ENCODE peak calls at places on chromosomes 4 and X, in four cellular contexts. One of them, this sample, is unnamed.

GRCh38 chr4:108861339-108861738 is 98.5 kb upstream of the ETNPPL start:
- DNase-seq in K562: peak
- DNase-seq in GM12878: no peak
- DNase-seq in HepG2: no peak
- DNase-seq in this sample: no peak

GRCh38 chr4:118942465-118942864 is 53.8 kb downstream of the SYNPO2 start:
- DNase-seq in K562: no peak
- DNase-seq in GM12878: no peak
- DNase-seq in HepG2: no peak
- DNase-seq in this sample: no peak

GRCh38 chr4:123190176-123190575 is 206.4 kb upstream of the SPRY1 start:
- DNase-seq in K562: no peak
- DNase-seq in GM12878: no peak
- DNase-seq in HepG2: no peak
- DNase-seq in this sample: no peak

GRCh38 chr4:59973496-59973895 is 1226.6 kb upstream of the ADGRL3 start:
- DNase-seq in K562: no peak
- DNase-seq in GM12878: no peak
- DNase-seq in HepG2: no peak
- DNase-seq in this sample: no peak

GRCh38 chrX:12997898-12998687 is 23.2 kb downstream of the TMSB4X start:
- DNase-seq in K562: no peak
- DNase-seq in GM12878: no peak
- DNase-seq in HepG2: no peak
- DNase-seq in this sample: no peak

GRCh38 chr4:86441175-86441960 is 81.5 kb upstream of the MAPK10 start:
- DNase-seq in K562: no peak
- DNase-seq in GM12878: peak
- DNase-seq in HepG2: no peak
- DNase-seq in this sample: peak

GRCh38 chrX:10797493-10797892 is 177.1 kb upstream of the MID1 start:
- DNase-seq in K562: no peak
- DNase-seq in GM12878: no peak
- DNase-seq in HepG2: no peak
- DNase-seq in this sample: peak

GRCh38 chrX:49166914-49167739 is 4.6 kb downstream of the MAGIX start:
- DNase-seq in K562: peak
- DNase-seq in GM12878: peak
- DNase-seq in HepG2: no peak
- DNase-seq in this sample: no peak

GRCh38 chr4:10534820-10535219 is 77.6 kb upstream of the ZNF518B start:
- DNase-seq in K562: no peak
- DNase-seq in GM12878: peak
- DNase-seq in HepG2: no peak
- DNase-seq in this sample: no peak

GRCh38 chr4:15805583-15806517 is 27.7 kb downstream of the CD38 start:
- DNase-seq in K562: peak
- DNase-seq in GM12878: peak
- DNase-seq in HepG2: peak
- DNase-seq in this sample: peak

GRCh38 chrX:1403228-1403627 is 11.3 kb upstream of the SLC25A6 start:
- DNase-seq in K562: no peak
- DNase-seq in GM12878: no peak
- DNase-seq in HepG2: no peak
- DNase-seq in this sample: no peak

GRCh38 chrX:84453351-84454246 is 48.7 kb downstream of the HDX start:
- DNase-seq in K562: no peak
- DNase-seq in GM12878: no peak
- DNase-seq in HepG2: no peak
- DNase-seq in this sample: no peak

GRCh38 chr4:179585761-179586160 is 2143.5 kb upstream of the AGA start:
- DNase-seq in K562: no peak
- DNase-seq in GM12878: no peak
- DNase-seq in HepG2: no peak
- DNase-seq in this sample: no peak

GRCh38 chrX:134933911-134934310 is 56.9 kb upstream of the SMIM10 start:
- DNase-seq in K562: peak
- DNase-seq in GM12878: no peak
- DNase-seq in HepG2: no peak
- DNase-seq in this sample: no peak

GRCh38 chr4:163382178-163382869 is 38.6 kb downstream of the NPY5R start:
- DNase-seq in K562: no peak
- DNase-seq in GM12878: no peak
- DNase-seq in HepG2: no peak
- DNase-seq in this sample: peak

GRCh38 chr4:69730002-69730401 is 30.4 kb downstream of the SULT1B1 start:
- DNase-seq in K562: no peak
- DNase-seq in GM12878: no peak
- DNase-seq in HepG2: no peak
- DNase-seq in this sample: no peak

GRCh38 chr4:71120831-71121524 is 127.5 kb downstream of the DCK start:
- DNase-seq in K562: no peak
- DNase-seq in GM12878: no peak
- DNase-seq in HepG2: no peak
- DNase-seq in this sample: no peak

GRCh38 chr4:158051401-158052235 is 121.2 kb downstream of the GASK1B start:
- DNase-seq in K562: no peak
- DNase-seq in GM12878: no peak
- DNase-seq in HepG2: no peak
- DNase-seq in this sample: peak

GRCh38 chrX:118346258-118347094 is 570 bp downstream of the WDR44 start:
- DNase-seq in K562: peak
- DNase-seq in GM12878: no peak
- DNase-seq in HepG2: peak
- DNase-seq in this sample: peak

GRCh38 chr4:47705326-47705981 is 132.4 kb downstream of the CORIN start:
- DNase-seq in K562: peak
- DNase-seq in GM12878: no peak
- DNase-seq in HepG2: peak
- DNase-seq in this sample: peak

GRCh38 chr4:73917081-73917501 is 47.9 kb downstream of the CXCL1 start:
- DNase-seq in K562: no peak
- DNase-seq in GM12878: no peak
- DNase-seq in HepG2: no peak
- DNase-seq in this sample: no peak

GRCh38 chr4:99690990-99691389 is 33.4 kb upstream of the C4orf54 start:
- DNase-seq in K562: no peak
- DNase-seq in GM12878: no peak
- DNase-seq in HepG2: no peak
- DNase-seq in this sample: no peak

GRCh38 chrX:18896680-18897544 is 87.0 kb downstream of the PHKA2 start:
- DNase-seq in K562: no peak
- DNase-seq in GM12878: no peak
- DNase-seq in HepG2: no peak
- DNase-seq in this sample: no peak
- H3K27ac ChIP-seq in K562: no peak
- H3K27ac ChIP-seq in GM12878: no peak
- H3K27ac ChIP-seq in HepG2: no peak
- H3K27ac ChIP-seq in this sample: no peak

DNA sequence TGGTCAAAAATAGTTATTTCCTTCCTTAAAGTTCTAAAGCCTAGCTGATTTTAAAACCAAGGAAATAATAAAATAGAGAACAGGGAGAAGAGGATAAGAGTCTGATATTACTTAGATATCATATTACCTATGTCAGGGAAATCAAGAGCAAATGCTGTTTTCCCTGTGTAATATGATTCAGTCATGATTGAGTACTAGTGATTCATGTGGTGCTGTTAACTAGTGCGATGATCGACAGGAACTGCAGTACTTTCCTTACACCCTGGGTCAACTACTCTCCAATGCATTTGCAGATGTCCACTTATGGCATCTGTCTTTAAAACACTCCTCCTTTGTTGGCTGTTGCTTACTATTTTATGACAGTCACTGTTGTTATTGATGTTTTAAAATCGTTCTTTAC is 103.7 kb downstream of the CAMK2D start:
- DNase-seq in K562: no peak
- DNase-seq in GM12878: no peak
- DNase-seq in HepG2: no peak
- DNase-seq in this sample: no peak
- TF ChIP-seq ESRRA in K562: no peak
- TF ChIP-seq ESRRA in GM12878: no peak
- TF ChIP-seq ESRRA in HepG2: no peak
- TF ChIP-seq ESRRA in this sample: no peak

DNA sequence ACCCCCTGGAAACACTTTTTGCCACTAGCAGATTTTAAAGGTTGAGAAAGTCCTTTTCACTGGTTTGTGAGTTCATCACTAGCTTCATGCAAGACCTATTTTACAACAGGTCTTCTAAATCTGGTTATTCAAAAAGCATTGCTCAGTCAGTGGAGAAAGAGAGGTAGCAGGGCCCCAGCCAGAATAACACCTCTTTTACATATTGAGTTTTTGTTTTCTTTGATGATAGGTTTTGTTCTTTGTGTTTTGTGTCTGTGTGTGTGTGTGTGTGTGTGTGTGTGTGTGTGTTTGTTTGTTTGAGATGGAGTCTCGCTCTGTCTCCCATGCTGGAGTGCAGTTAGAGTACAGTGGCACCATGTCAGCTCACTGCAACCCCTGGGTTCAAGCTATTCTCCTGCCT is 2.7 kb upstream of the VEGFC start:
- DNase-seq in K562: no peak
- DNase-seq in GM12878: no peak
- DNase-seq in HepG2: no peak
- DNase-seq in this sample: no peak
- H3K27ac ChIP-seq in K562: no peak
- H3K27ac ChIP-seq in GM12878: no peak
- H3K27ac ChIP-seq in HepG2: no peak
- H3K27ac ChIP-seq in this sample: no peak

GRCh38 chr4:98261291-98262271 is at the start of gene RAP1GDS1:
- DNase-seq in K562: peak
- DNase-seq in GM12878: no peak
- DNase-seq in HepG2: peak
- DNase-seq in this sample: peak
- TF ChIP-seq ESRRA in K562: no peak
- TF ChIP-seq ESRRA in GM12878: no peak
- TF ChIP-seq ESRRA in HepG2: no peak
- TF ChIP-seq ESRRA in this sample: no peak

GRCh38 chrX:46722742-46723568 is 36.0 kb downstream of the SLC9A7 start:
- DNase-seq in K562: no peak
- DNase-seq in GM12878: no peak
- DNase-seq in HepG2: no peak
- DNase-seq in this sample: no peak
- H3K27ac ChIP-seq in K562: no peak
- H3K27ac ChIP-seq in GM12878: peak
- H3K27ac ChIP-seq in HepG2: no peak
- H3K27ac ChIP-seq in this sample: no peak

GRCh38 chrX:68462653-68463052 is 29.4 kb upstream of the OPHN1 start:
- DNase-seq in K562: peak
- DNase-seq in GM12878: no peak
- DNase-seq in HepG2: no peak
- DNase-seq in this sample: no peak
- TF ChIP-seq ESRRA in K562: no peak
- TF ChIP-seq ESRRA in GM12878: no peak
- TF ChIP-seq ESRRA in HepG2: no peak
- TF ChIP-seq ESRRA in this sample: no peak

GRCh38 chr4:94416335-94416734 is 35.4 kb upstream of the PDLIM5 start:
- DNase-seq in K562: no peak
- DNase-seq in GM12878: no peak
- DNase-seq in HepG2: no peak
- DNase-seq in this sample: no peak

GRCh38 chr4:94416981-94417380 is 34.8 kb upstream of the PDLIM5 start:
- DNase-seq in K562: no peak
- DNase-seq in GM12878: no peak
- DNase-seq in HepG2: no peak
- DNase-seq in this sample: no peak

GRCh38 chr4:94413085-94413685 is 38.6 kb upstream of the PDLIM5 start:
- DNase-seq in K562: no peak
- DNase-seq in GM12878: no peak
- DNase-seq in HepG2: no peak
- DNase-seq in this sample: no peak

GRCh38 chr4:94415448-94415847 is 36.3 kb upstream of the PDLIM5 start:
- DNase-seq in K562: no peak
- DNase-seq in GM12878: no peak
- DNase-seq in HepG2: no peak
- DNase-seq in this sample: no peak

DNA sequence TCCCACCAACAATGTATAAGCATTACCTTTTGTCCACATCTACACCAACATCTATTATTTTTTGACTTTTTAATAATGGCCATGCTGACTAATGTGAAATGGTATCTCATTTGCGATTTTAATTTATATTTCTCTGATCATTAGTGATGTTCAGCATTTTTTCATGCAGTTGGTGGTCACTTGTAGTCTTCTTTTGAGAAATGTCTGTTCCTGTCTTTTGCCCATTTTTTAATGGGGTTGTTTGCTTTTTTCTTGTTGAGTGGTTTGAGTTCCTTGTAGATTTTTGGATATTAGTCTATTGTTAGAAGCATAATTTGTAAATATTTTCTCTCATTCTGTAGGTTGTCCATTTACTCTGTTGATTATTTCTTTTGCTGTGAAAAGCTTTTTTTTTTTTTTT is 36.8 kb upstream of the PDLIM5 start:
- DNase-seq in K562: no peak
- DNase-seq in GM12878: no peak
- DNase-seq in HepG2: no peak
- DNase-seq in this sample: no peak
- H3K27ac ChIP-seq in K562: no peak
- H3K27ac ChIP-seq in GM12878: no peak
- H3K27ac ChIP-seq in HepG2: no peak
- H3K27ac ChIP-seq in this sample: no peak

This sample was measured in A549.